ENCODE peak calls at places on chromosomes 4 and X, in five cellular contexts. One of them, this sample, is unnamed.

GRCh38 chrX:39667191-39667590 is 430.6 kb downstream of the BCOR start:
- DNase-seq in body of pancreas: no peak
- DNase-seq in transverse colon: no peak
- DNase-seq in stomach: no peak
- DNase-seq in neural progenitor cell: no peak
- DNase-seq in this sample: no peak

GRCh38 chr4:129140521-129140920 is 44.6 kb downstream of the C4orf33 start:
- DNase-seq in stomach: no peak
- DNase-seq in neural progenitor cell: no peak
- DNase-seq in body of pancreas: no peak
- DNase-seq in transverse colon: no peak
- DNase-seq in this sample: no peak

GRCh38 chr4:24470681-24471622 is 113.4 kb downstream of the DHX15 start:
- DNase-seq in neural progenitor cell: peak; percentile 68
- DNase-seq in stomach: no peak
- DNase-seq in transverse colon: peak; percentile 11
- DNase-seq in body of pancreas: peak; percentile 25
- DNase-seq in this sample: peak; percentile 21

GRCh38 chr4:141609243-141609642 is 27.1 kb upstream of the IL15 start:
- DNase-seq in body of pancreas: peak; percentile 41
- DNase-seq in stomach: no peak
- DNase-seq in neural progenitor cell: peak; percentile 10
- DNase-seq in transverse colon: no peak
- DNase-seq in this sample: no peak

GRCh38 chrX:68072016-68072415 is 361.3 kb downstream of the OPHN1 start:
- DNase-seq in neural progenitor cell: no peak
- DNase-seq in transverse colon: no peak
- DNase-seq in stomach: no peak
- DNase-seq in body of pancreas: no peak
- DNase-seq in this sample: no peak

GRCh38 chr4:29553842-29554241 is 1166.3 kb upstream of the PCDH7 start:
- DNase-seq in body of pancreas: no peak
- DNase-seq in transverse colon: no peak
- DNase-seq in neural progenitor cell: no peak
- DNase-seq in stomach: no peak
- DNase-seq in this sample: no peak

GRCh38 chrX:129361566-129361965 is 161.7 kb downstream of the SMARCA1 start:
- DNase-seq in neural progenitor cell: no peak
- DNase-seq in body of pancreas: no peak
- DNase-seq in transverse colon: no peak
- DNase-seq in stomach: no peak
- DNase-seq in this sample: no peak

GRCh38 chrX:1393871-1394615 is 2.1 kb upstream of the SLC25A6 start:
- DNase-seq in transverse colon: no peak
- DNase-seq in stomach: peak; percentile 3
- DNase-seq in neural progenitor cell: no peak
- DNase-seq in body of pancreas: peak; percentile 9
- DNase-seq in this sample: no peak

GRCh38 chr4:21451032-21451431 is 497.5 kb downstream of the KCNIP4 start:
- DNase-seq in body of pancreas: no peak
- DNase-seq in neural progenitor cell: no peak
- DNase-seq in stomach: no peak
- DNase-seq in transverse colon: no peak
- DNase-seq in this sample: no peak

GRCh38 chr4:147975902-147976301 is 244.0 kb downstream of the ARHGAP10 start:
- DNase-seq in transverse colon: no peak
- DNase-seq in neural progenitor cell: no peak
- DNase-seq in stomach: no peak
- DNase-seq in body of pancreas: no peak
- DNase-seq in this sample: no peak

GRCh38 chr4:155899891-155900290 is 3.6 kb upstream of the TDO2 start:
- DNase-seq in stomach: no peak
- DNase-seq in body of pancreas: no peak
- DNase-seq in transverse colon: no peak
- DNase-seq in neural progenitor cell: no peak
- DNase-seq in this sample: no peak

GRCh38 chrX:64204701-64205440 is 637 bp downstream of the AMER1 start:
- DNase-seq in transverse colon: no peak
- DNase-seq in body of pancreas: peak; percentile 35
- DNase-seq in stomach: peak; percentile 31
- DNase-seq in neural progenitor cell: peak; percentile 44
- DNase-seq in this sample: no peak

GRCh38 chr4:152394786-152395185 is 141.1 kb downstream of the FBXW7 start:
- DNase-seq in body of pancreas: no peak
- DNase-seq in transverse colon: no peak
- DNase-seq in neural progenitor cell: no peak
- DNase-seq in stomach: no peak
- DNase-seq in this sample: no peak

GRCh38 chr4:147683172-147683571 is 791 bp downstream of the PRMT9 start:
- DNase-seq in transverse colon: peak; percentile 24
- DNase-seq in body of pancreas: no peak
- DNase-seq in neural progenitor cell: peak; percentile 7
- DNase-seq in stomach: no peak
- DNase-seq in this sample: no peak

GRCh38 chrX:136325377-136325776 is 24.6 kb downstream of the ADGRG4 start:
- DNase-seq in body of pancreas: no peak
- DNase-seq in transverse colon: no peak
- DNase-seq in neural progenitor cell: no peak
- DNase-seq in stomach: no peak
- DNase-seq in this sample: no peak

GRCh38 chr4:82373816-82374740 is at the start of gene HNRNPD:
- DNase-seq in neural progenitor cell: peak; percentile 99
- DNase-seq in stomach: peak; percentile 97
- DNase-seq in transverse colon: peak; percentile 98
- DNase-seq in body of pancreas: peak; percentile 98
- DNase-seq in this sample: peak; percentile 99
- TF ChIP-seq CTCF in neural progenitor cell: peak; percentile 2
- TF ChIP-seq CTCF in stomach: no peak
- TF ChIP-seq CTCF in transverse colon: no peak
- TF ChIP-seq CTCF in body of pancreas: no peak
- TF ChIP-seq CTCF in this sample: no peak

GRCh38 chr4:101279377-101279871 is 67.9 kb downstream of the PPP3CA start:
- DNase-seq in stomach: no peak
- DNase-seq in transverse colon: no peak
- DNase-seq in neural progenitor cell: no peak
- DNase-seq in body of pancreas: no peak
- DNase-seq in this sample: peak; percentile 59
- H3K4me3 ChIP-seq in stomach: no peak overlapping the region
- H3K4me3 ChIP-seq in transverse colon: no peak overlapping the region
- H3K4me3 ChIP-seq in neural progenitor cell: no peak overlapping the region
- H3K4me3 ChIP-seq in body of pancreas: no peak overlapping the region
- H3K4me3 ChIP-seq in this sample: no peak overlapping the region

DNA sequence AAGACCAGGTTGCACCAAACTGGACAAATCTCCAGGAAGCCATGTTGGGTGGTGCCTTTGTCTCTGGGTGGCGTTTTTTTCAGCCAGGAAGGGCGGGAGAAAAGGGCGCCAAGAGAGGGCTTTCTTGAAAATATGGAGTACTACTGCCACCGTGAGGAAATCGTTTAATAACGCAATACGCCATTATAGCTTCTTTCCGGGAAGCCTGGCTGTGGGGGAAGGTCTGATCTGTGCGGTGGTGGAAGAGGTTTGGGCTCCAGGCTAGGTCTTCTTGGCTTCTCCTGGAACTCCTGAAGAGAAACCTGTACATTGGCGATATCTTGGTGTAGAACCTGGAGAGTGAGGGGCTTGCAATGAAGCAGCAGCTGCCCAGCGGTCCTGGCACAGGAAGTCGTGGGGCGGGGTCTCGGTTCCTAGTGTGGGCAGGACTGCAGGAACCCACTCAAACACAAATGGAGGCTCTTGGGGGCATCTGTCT is 202.7 kb downstream of the OR13H1 start:
- DNase-seq in neural progenitor cell: no peak
- DNase-seq in transverse colon: peak; percentile 89
- DNase-seq in stomach: peak; percentile 86
- DNase-seq in body of pancreas: no peak
- DNase-seq in this sample: no peak
- TF ChIP-seq CTCF in neural progenitor cell: no peak
- TF ChIP-seq CTCF in transverse colon: no peak
- TF ChIP-seq CTCF in stomach: no peak
- TF ChIP-seq CTCF in body of pancreas: peak; percentile 86
- TF ChIP-seq CTCF in this sample: no peak

GRCh38 chrX:154488336-154489075 is 1.9 kb downstream of the SLC10A3 start:
- DNase-seq in stomach: no peak
- DNase-seq in neural progenitor cell: no peak
- DNase-seq in body of pancreas: no peak
- DNase-seq in transverse colon: no peak
- DNase-seq in this sample: no peak

GRCh38 chrX:154487518-154488290 is 1.3 kb upstream of the UBL4A start:
- DNase-seq in stomach: no peak
- DNase-seq in body of pancreas: no peak
- DNase-seq in neural progenitor cell: no peak
- DNase-seq in transverse colon: no peak
- DNase-seq in this sample: no peak

GRCh38 chrX:154490414-154491083 is at the start of gene SLC10A3:
- DNase-seq in neural progenitor cell: peak; percentile 95
- DNase-seq in transverse colon: peak; percentile 94
- DNase-seq in stomach: peak; percentile 93
- DNase-seq in body of pancreas: peak; percentile 92
- DNase-seq in this sample: peak; percentile 98

GRCh38 chrX:154490021-154490413 is 412 bp downstream of the SLC10A3 start:
- DNase-seq in neural progenitor cell: no peak
- DNase-seq in stomach: no peak
- DNase-seq in transverse colon: peak; percentile 30
- DNase-seq in body of pancreas: peak; percentile 35
- DNase-seq in this sample: no peak

GRCh38 chrX:154489182-154489581 is 1.2 kb downstream of the SLC10A3 start:
- DNase-seq in neural progenitor cell: no peak
- DNase-seq in body of pancreas: no peak
- DNase-seq in stomach: no peak
- DNase-seq in transverse colon: no peak
- DNase-seq in this sample: no peak
- H3K4me3 ChIP-seq in neural progenitor cell: no peak overlapping the region
- H3K4me3 ChIP-seq in body of pancreas: no peak overlapping the region
- H3K4me3 ChIP-seq in stomach: peak overlapping the region; percentile 61
- H3K4me3 ChIP-seq in transverse colon: peak overlapping the region; percentile 70
- H3K4me3 ChIP-seq in this sample: no peak overlapping the region

DNA sequence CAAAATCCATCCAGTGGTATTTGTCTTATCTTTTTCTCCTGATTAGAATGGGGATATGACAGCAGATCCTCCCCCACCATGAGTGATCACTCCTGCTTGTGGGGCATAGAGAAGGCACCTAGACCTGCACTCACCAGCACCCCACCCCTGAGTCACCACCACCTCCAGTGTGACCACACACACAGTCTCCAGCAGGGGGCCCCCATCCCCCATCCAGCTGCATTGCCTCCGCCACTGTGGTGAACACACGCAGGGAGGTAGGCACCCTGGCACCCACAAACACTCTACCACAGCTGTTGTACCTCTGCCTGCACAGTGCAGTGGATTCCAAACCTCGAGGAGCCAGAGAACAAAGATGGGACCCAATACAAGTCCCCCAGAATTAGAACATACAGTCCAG is 9.0 kb upstream of the MAGEA8 start:
- DNase-seq in body of pancreas: peak; percentile 17
- DNase-seq in transverse colon: peak; percentile 32
- DNase-seq in neural progenitor cell: peak; percentile 39
- DNase-seq in stomach: peak; percentile 56
- DNase-seq in this sample: no peak
- TF ChIP-seq CTCF in body of pancreas: no peak
- TF ChIP-seq CTCF in transverse colon: peak; percentile 21
- TF ChIP-seq CTCF in neural progenitor cell: peak; percentile 48
- TF ChIP-seq CTCF in stomach: no peak
- TF ChIP-seq CTCF in this sample: no peak

This sample was measured in lower leg skin.